ENCODE peak calls at places on chromosomes 13 and 19, in four cellular contexts. One of them, this sample, is unnamed.

GRCh38 chr19:47699360-47699917 is 13.8 kb upstream of the EHD2 start:
- DNase-seq in HepG2: peak
- DNase-seq in SK-N-SH: peak
- DNase-seq in K562: peak
- DNase-seq in this sample: no peak

GRCh38 chr13:67143544-67144115 is 86.5 kb downstream of the PCDH9 start:
- DNase-seq in HepG2: no peak
- DNase-seq in SK-N-SH: no peak
- DNase-seq in K562: no peak
- DNase-seq in this sample: no peak

GRCh38 chr19:19492026-19492610 is 23.2 kb downstream of the TSSK6 start:
- DNase-seq in HepG2: no peak
- DNase-seq in SK-N-SH: no peak
- DNase-seq in K562: no peak
- DNase-seq in this sample: no peak

GRCh38 chr13:81639984-81640582 is 1299.2 kb upstream of the SPRY2 start:
- DNase-seq in HepG2: peak
- DNase-seq in SK-N-SH: peak
- DNase-seq in K562: peak
- DNase-seq in this sample: no peak

GRCh38 chr13:105336706-105337582 is 1198.5 kb downstream of the EFNB2 start:
- DNase-seq in HepG2: no peak
- DNase-seq in SK-N-SH: no peak
- DNase-seq in K562: no peak
- DNase-seq in this sample: no peak

GRCh38 chr19:19488875-19489690 is 26.3 kb downstream of the TSSK6 start:
- DNase-seq in HepG2: peak
- DNase-seq in SK-N-SH: peak
- DNase-seq in K562: peak
- DNase-seq in this sample: peak

GRCh38 chr19:38389101-38389925 is 816 bp downstream of the SPRED3 start:
- DNase-seq in HepG2: no peak
- DNase-seq in SK-N-SH: peak
- DNase-seq in K562: no peak
- DNase-seq in this sample: no peak

GRCh38 chr13:91123456-91124127 is 223.9 kb upstream of the MIR17HG start:
- DNase-seq in HepG2: no peak
- DNase-seq in SK-N-SH: no peak
- DNase-seq in K562: no peak
- DNase-seq in this sample: no peak

GRCh38 chr13:73657821-73658540 is 476.2 kb downstream of the KLF12 start:
- DNase-seq in HepG2: no peak
- DNase-seq in SK-N-SH: no peak
- DNase-seq in K562: no peak
- DNase-seq in this sample: no peak

GRCh38 chr13:24622481-24622880 is 57.7 kb upstream of the ATP12A start:
- DNase-seq in HepG2: no peak
- DNase-seq in SK-N-SH: no peak
- DNase-seq in K562: no peak
- DNase-seq in this sample: no peak

GRCh38 chr13:67278230-67278629 is 48.1 kb upstream of the PCDH9 start:
- DNase-seq in HepG2: no peak
- DNase-seq in SK-N-SH: no peak
- DNase-seq in K562: no peak
- DNase-seq in this sample: no peak

GRCh38 chr13:75896271-75896670 is 260.1 kb downstream of the LMO7 start:
- DNase-seq in HepG2: no peak
- DNase-seq in SK-N-SH: no peak
- DNase-seq in K562: no peak
- DNase-seq in this sample: no peak

GRCh38 chr19:41025411-41025810 is 34.3 kb downstream of the CYP2B6 start:
- DNase-seq in HepG2: no peak
- DNase-seq in SK-N-SH: no peak
- DNase-seq in K562: no peak
- DNase-seq in this sample: no peak

GRCh38 chr19:56091751-56092546 is 29.1 kb downstream of the ZNF787 start:
- DNase-seq in HepG2: no peak
- DNase-seq in SK-N-SH: no peak
- DNase-seq in K562: no peak
- DNase-seq in this sample: no peak

GRCh38 chr13:61144301-61144700 is 271.3 kb downstream of the PCDH20 start:
- DNase-seq in HepG2: no peak
- DNase-seq in SK-N-SH: no peak
- DNase-seq in K562: no peak
- DNase-seq in this sample: no peak

GRCh38 chr13:33260168-33261098 is 25.1 kb downstream of the STARD13 start:
- DNase-seq in HepG2: peak
- DNase-seq in SK-N-SH: no peak
- DNase-seq in K562: no peak
- DNase-seq in this sample: no peak

GRCh38 chr19:13984875-13985741 is 21.0 kb downstream of the RFX1 start:
- DNase-seq in HepG2: peak
- DNase-seq in SK-N-SH: no peak
- DNase-seq in K562: no peak
- DNase-seq in this sample: no peak

GRCh38 chr19:12867120-12868099 is 13.8 kb downstream of the DNASE2 start:
- DNase-seq in HepG2: no peak
- DNase-seq in SK-N-SH: peak
- DNase-seq in K562: peak
- DNase-seq in this sample: peak

GRCh38 chr13:81017525-81018152 is 676.7 kb upstream of the SPRY2 start:
- DNase-seq in HepG2: peak
- DNase-seq in SK-N-SH: peak
- DNase-seq in K562: peak
- DNase-seq in this sample: no peak

GRCh38 chr19:15417699-15418098 is 1.1 kb downstream of the AKAP8L start:
- DNase-seq in HepG2: no peak
- DNase-seq in SK-N-SH: no peak
- DNase-seq in K562: no peak
- DNase-seq in this sample: no peak

GRCh38 chr19:43504426-43505185 is at the start of gene PHLDB3:
- DNase-seq in HepG2: peak
- DNase-seq in SK-N-SH: peak
- DNase-seq in K562: peak
- DNase-seq in this sample: no peak

GRCh38 chr19:54256250-54257115 is 590 bp downstream of the LILRB5 start:
- DNase-seq in HepG2: no peak
- DNase-seq in SK-N-SH: no peak
- DNase-seq in K562: no peak
- DNase-seq in this sample: no peak

GRCh38 chr19:51372649-51373504 is at the start of gene NKG7:
- DNase-seq in HepG2: no peak
- DNase-seq in SK-N-SH: no peak
- DNase-seq in K562: peak
- DNase-seq in this sample: peak

GRCh38 chr13:107031691-107032090 is 463.8 kb upstream of the ARGLU1 start:
- DNase-seq in HepG2: no peak
- DNase-seq in SK-N-SH: no peak
- DNase-seq in K562: no peak
- DNase-seq in this sample: no peak

GRCh38 chr13:33307820-33308219 is 22.3 kb upstream of the STARD13 start:
- DNase-seq in HepG2: no peak
- DNase-seq in SK-N-SH: no peak
- DNase-seq in K562: no peak
- DNase-seq in this sample: no peak

GRCh38 chr19:39411006-39411831 is 1.2 kb upstream of the PLEKHG2 start:
- DNase-seq in HepG2: peak
- DNase-seq in SK-N-SH: no peak
- DNase-seq in K562: no peak
- DNase-seq in this sample: no peak

GRCh38 chr13:95137096-95137495 is 164.2 kb downstream of the ABCC4 start:
- DNase-seq in HepG2: no peak
- DNase-seq in SK-N-SH: peak
- DNase-seq in K562: no peak
- DNase-seq in this sample: no peak

GRCh38 chr13:29721766-29722165 is 126.3 kb upstream of the SLC7A1 start:
- DNase-seq in HepG2: no peak
- DNase-seq in SK-N-SH: no peak
- DNase-seq in K562: no peak
- DNase-seq in this sample: no peak

GRCh38 chr19:45558399-45558878 is 26.2 kb downstream of the OPA3 start:
- DNase-seq in HepG2: peak
- DNase-seq in SK-N-SH: peak
- DNase-seq in K562: peak
- DNase-seq in this sample: no peak
- H3K27ac ChIP-seq in HepG2: no peak
- H3K27ac ChIP-seq in SK-N-SH: no peak
- H3K27ac ChIP-seq in K562: no peak
- H3K27ac ChIP-seq in this sample: no peak

DNA sequence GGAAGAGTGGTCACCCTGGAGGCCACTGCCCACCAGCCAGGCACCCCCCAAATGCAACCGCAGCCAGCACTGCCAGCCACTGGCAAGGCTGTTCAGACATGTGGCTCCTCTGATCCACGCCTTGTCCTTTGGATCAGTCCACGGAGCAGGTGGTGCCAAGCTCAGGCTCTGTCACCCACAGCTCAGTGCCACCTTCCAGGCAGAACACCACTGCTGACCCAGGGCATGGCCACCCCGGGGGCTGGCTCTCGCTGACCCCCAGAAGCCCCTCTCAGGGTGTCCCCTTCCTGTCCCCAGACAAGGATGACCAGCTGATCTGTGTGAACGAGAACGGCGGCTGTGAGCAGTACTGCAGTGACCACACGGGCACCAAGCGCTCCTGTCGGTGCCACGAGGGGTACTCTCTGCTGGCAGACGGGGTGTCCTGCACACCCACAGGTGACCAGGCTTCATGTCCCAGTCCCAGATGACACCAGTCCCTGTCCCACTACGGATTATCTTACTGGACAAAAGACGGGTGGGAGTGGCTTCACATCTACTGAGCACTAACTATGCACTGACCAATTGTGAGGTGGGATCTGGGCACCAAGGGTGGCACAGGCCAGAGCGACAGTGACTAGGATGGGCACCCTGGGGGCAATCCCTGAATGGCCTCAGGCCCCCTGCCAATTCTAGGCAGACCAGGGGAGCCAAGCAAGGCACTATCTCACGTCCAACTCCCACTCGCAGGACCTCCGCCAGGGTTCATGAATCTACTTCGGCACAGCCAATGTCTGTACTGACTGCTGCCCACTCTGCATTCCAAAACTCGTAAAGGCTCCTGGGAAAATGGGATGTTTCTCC is 7.0 kb upstream of the F10 start:
- DNase-seq in HepG2: no peak
- DNase-seq in SK-N-SH: peak
- DNase-seq in K562: no peak
- DNase-seq in this sample: no peak
- TF ChIP-seq NFIC in HepG2: no peak
- TF ChIP-seq NFIC in SK-N-SH: no peak
- TF ChIP-seq NFIC in K562: no peak
- TF ChIP-seq NFIC in this sample: no peak

GRCh38 chr13:71309905-71310304 is 557.1 kb downstream of the DACH1 start:
- DNase-seq in HepG2: no peak
- DNase-seq in SK-N-SH: no peak
- DNase-seq in K562: no peak
- DNase-seq in this sample: no peak

GRCh38 chr13:71303144-71303543 is 563.9 kb downstream of the DACH1 start:
- DNase-seq in HepG2: no peak
- DNase-seq in SK-N-SH: no peak
- DNase-seq in K562: no peak
- DNase-seq in this sample: no peak

GRCh38 chr13:71304861-71305260 is 562.1 kb downstream of the DACH1 start:
- DNase-seq in HepG2: no peak
- DNase-seq in SK-N-SH: no peak
- DNase-seq in K562: no peak
- DNase-seq in this sample: no peak

DNA sequence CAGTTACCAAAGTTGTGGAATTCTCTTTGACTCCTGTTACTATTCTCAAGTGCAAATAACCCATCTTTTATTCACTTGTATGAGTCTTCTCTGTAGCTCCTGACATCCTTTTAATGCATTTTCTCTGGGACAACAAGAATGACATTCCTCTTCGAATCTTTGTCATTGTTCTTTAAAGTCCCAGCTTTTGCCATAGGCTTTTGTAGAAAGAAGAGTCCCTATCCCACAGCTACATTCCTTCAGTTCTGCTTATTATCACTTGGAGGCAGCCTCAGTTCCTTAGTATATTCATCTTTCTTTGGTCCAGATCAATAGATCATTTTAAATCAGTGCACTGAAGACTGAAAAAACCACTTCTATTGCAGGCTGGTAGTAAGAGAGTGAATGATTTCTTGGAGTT is 560.2 kb downstream of the DACH1 start:
- DNase-seq in HepG2: no peak
- DNase-seq in SK-N-SH: no peak
- DNase-seq in K562: no peak
- DNase-seq in this sample: no peak
- H3K27ac ChIP-seq in HepG2: no peak
- H3K27ac ChIP-seq in SK-N-SH: no peak
- H3K27ac ChIP-seq in K562: no peak
- H3K27ac ChIP-seq in this sample: no peak

GRCh38 chr13:59531571-59532091 is 632.1 kb downstream of the DIAPH3 start:
- DNase-seq in HepG2: peak
- DNase-seq in SK-N-SH: no peak
- DNase-seq in K562: peak
- DNase-seq in this sample: no peak
- TF ChIP-seq NFIC in HepG2: no peak
- TF ChIP-seq NFIC in SK-N-SH: peak
- TF ChIP-seq NFIC in K562: peak
- TF ChIP-seq NFIC in this sample: no peak

DNA sequence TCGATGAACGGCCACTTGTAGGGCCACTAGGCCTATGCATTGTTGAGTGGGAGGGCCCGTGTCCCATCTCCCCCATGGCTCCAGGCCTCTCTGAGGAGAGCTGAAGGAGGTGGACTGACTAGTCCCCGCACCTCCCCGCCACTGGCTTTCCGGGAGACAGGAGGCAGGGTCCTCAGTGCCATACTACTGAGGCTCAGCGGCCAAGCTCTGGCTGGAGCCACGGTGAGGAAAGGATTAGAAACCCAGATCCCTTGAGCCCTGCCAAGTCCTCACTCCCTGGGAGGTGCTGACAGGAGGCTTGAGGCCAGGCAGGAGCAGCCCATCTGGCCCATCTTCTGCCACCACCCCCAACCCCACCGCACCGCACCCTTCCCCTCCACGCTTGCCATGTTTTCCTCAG is 29.0 kb downstream of the CCDC8 start:
- DNase-seq in HepG2: no peak
- DNase-seq in SK-N-SH: no peak
- DNase-seq in K562: no peak
- DNase-seq in this sample: no peak
- H3K27ac ChIP-seq in HepG2: no peak
- H3K27ac ChIP-seq in SK-N-SH: no peak
- H3K27ac ChIP-seq in K562: no peak
- H3K27ac ChIP-seq in this sample: no peak